ENCODE peak calls at places on chromosome 10, in eight cellular contexts. P is stromal cell of bone marrow; C is stimulated activated effector memory CD8-positive, alpha-beta T cell treated with anti-CD3 and anti-CD28 coated beads, Interleukin-12 subunit alpha, Interleukin-12 subunit beta, amount 100 ng/mL, for 72 hours; Z is activated CD8-positive, alpha-beta memory T cell treated with anti-CD3 and anti-CD28 coated beads for 4 hours; I is CD4-positive, alpha-beta memory T cell; M is Calu3; T is kidney; G is Daoy. B is an unnamed sample.

GRCh38 chr10:121245799-121246198 is 352.4 kb downstream of the FGFR2 start:
- DNase-seq in P (no peak), C (no peak), Z (no peak), I (no peak), M (no peak), T (no peak), G (no peak), B (no peak)

GRCh38 chr10:101668566-101668965 is 26.4 kb downstream of the FBXW4 start:
- DNase-seq in P (no peak), C (no peak), Z (no peak), I (no peak), M (no peak), T (no peak), G (no peak), B (no peak)

GRCh38 chr10:59524373-59524772 is 162.0 kb upstream of the FAM13C start:
- DNase-seq in P (no peak), C (no peak), Z (no peak), I (no peak), M (no peak), T (no peak), G (no peak), B (no peak)

GRCh38 chr10:62860946-62861345 is 44.8 kb upstream of the EGR2 start:
- DNase-seq in P (no peak), C (no peak), Z (no peak), I (no peak), M (no peak), T (no peak), G (no peak), B (no peak)

GRCh38 chr10:75513292-75513691 is 81.9 kb downstream of the LRMDA start:
- DNase-seq in P (no peak), C (no peak), Z (no peak), I (no peak), M (no peak), T (no peak), G (no peak), B (no peak)

GRCh38 chr10:62512732-62513475 is 138.7 kb downstream of the ZNF365 start:
- DNase-seq in P (no peak), C (no peak), Z (no peak), I (no peak), M (peak), T (no peak), G (no peak), B (no peak)

GRCh38 chr10:16116404-16117304 is 256.3 kb upstream of the MINDY3 start:
- DNase-seq in P (no peak), C (no peak), Z (no peak), I (no peak), M (peak), T (no peak), G (peak), B (no peak)

GRCh38 chr10:31318382-31318853 is 598 bp upstream of the ZEB1 start:
- DNase-seq in P (peak), C (peak), Z (peak), I (peak), M (no peak), T (peak), G (peak), B (no peak)

GRCh38 chr10:80613466-80613865 is 75.8 kb downstream of the SH2D4B start:
- DNase-seq in P (no peak), C (no peak), Z (no peak), I (no peak), M (no peak), T (no peak), G (no peak), B (no peak)

GRCh38 chr10:1063232-1063862 is 7.2 kb downstream of the WDR37 start:
- DNase-seq in P (no peak), C (no peak), Z (no peak), I (peak), M (no peak), T (no peak), G (no peak), B (no peak)

GRCh38 chr10:51502124-51502523 is 197.3 kb downstream of the CSTF2T start:
- DNase-seq in P (no peak), C (no peak), Z (no peak), I (no peak), M (no peak), T (no peak), G (no peak), B (no peak)

GRCh38 chr10:5945561-5946418 is 31.6 kb downstream of the IL15RA start:
- DNase-seq in P (peak), C (no peak), Z (no peak), I (no peak), M (no peak), T (peak), G (peak), B (peak)

GRCh38 chr10:34889004-34889869 is 74.1 kb upstream of the PARD3 start:
- DNase-seq in P (no peak), C (no peak), Z (no peak), I (no peak), M (peak), T (no peak), G (peak), B (no peak)

GRCh38 chr10:47247190-47248059 is 52.6 kb upstream of the GDF10 start:
- DNase-seq in P (no peak), C (no peak), Z (no peak), I (no peak), M (no peak), T (no peak), G (no peak), B (no peak)